ENCODE peak calls at places on chromosomes 4 and X, in six cellular contexts. A is brain microvascular endothelial cell; F is CD4-positive, CD25-positive, alpha-beta regulatory T cell; O is dorsolateral prefrontal cortex; G is aorta; S is colonic mucosa. R is an unnamed sample.

GRCh38 chrX:135951291-135951690 is 22.5 kb downstream of the MMGT1 start:
- DNase-seq in A (no peak), F (no peak), O (no peak), G (no peak), S (no peak), R (no peak)

GRCh38 chr4:53321151-53321987 is 44.5 kb downstream of the SCFD2 start:
- DNase-seq in A (peak; percentile 43), F (no peak), O (no peak), G (no peak), S (no peak), R (no peak)

GRCh38 chrX:29617276-29617675 is 598.1 kb upstream of the MAGEB2 start:
- DNase-seq in A (peak; percentile 45), F (no peak), O (no peak), G (no peak), S (no peak), R (no peak)

GRCh38 chrX:29662759-29663503 is 552.4 kb upstream of the MAGEB2 start:
- DNase-seq in A (peak; percentile 91), F (no peak), O (no peak), G (no peak), S (no peak), R (no peak)

GRCh38 chr4:112112590-112113170 is 32.6 kb upstream of the FAM241A start:
- DNase-seq in A (no peak), F (no peak), O (no peak), G (no peak), S (peak; percentile 24), R (peak; percentile 12)

GRCh38 chr4:103478210-103478609 is 241.6 kb downstream of the TACR3 start:
- DNase-seq in A (no peak), F (no peak), O (no peak), G (no peak), S (no peak), R (no peak)

GRCh38 chr4:88672987-88673386 is 24.6 kb downstream of the NAP1L5 start:
- DNase-seq in A (peak; percentile 48), F (no peak), O (no peak), G (no peak), S (no peak), R (peak; percentile 56)

GRCh38 chr4:81499840-81500239 is 28.1 kb upstream of the RASGEF1B start:
- DNase-seq in A (no peak), F (no peak), O (no peak), G (no peak), S (no peak), R (no peak)

GRCh38 chrX:66408507-66408906 is 230.4 kb downstream of the EDA2R start:
- DNase-seq in A (no peak), F (no peak), O (no peak), G (no peak), S (no peak), R (no peak)

GRCh38 chrX:107571296-107571998 is 56.9 kb upstream of the PRPS1 start:
- DNase-seq in A (peak; percentile 92), F (no peak), O (no peak), G (peak; percentile 67), S (no peak), R (peak; percentile 59)

GRCh38 chr4:138869165-138869564 is 146.4 kb upstream of the NOCT start:
- DNase-seq in A (no peak), F (no peak), O (no peak), G (no peak), S (no peak), R (no peak)

GRCh38 chr4:126955292-126956191 is 677.2 kb upstream of the INTU start:
- DNase-seq in A (no peak), F (no peak), O (no peak), G (no peak), S (no peak), R (no peak)

GRCh38 chrX:47283015-47283771 is 50.4 kb downstream of the USP11 start:
- DNase-seq in A (peak; percentile 65), F (no peak), O (peak; percentile 60), G (no peak), S (no peak), R (peak; percentile 34)

GRCh38 chrX:465418-465817 is 78.7 kb upstream of the PPP2R3B start:
- DNase-seq in A (no peak), F (no peak), O (no peak), G (no peak), S (no peak), R (no peak)

GRCh38 chrX:460116-460515 is 73.4 kb upstream of the PPP2R3B start:
- DNase-seq in A (no peak), F (no peak), O (no peak), G (no peak), S (no peak), R (no peak)

GRCh38 chrX:459611-460010 is 72.9 kb upstream of the PPP2R3B start:
- DNase-seq in A (no peak), F (no peak), O (no peak), G (no peak), S (no peak), R (no peak)

GRCh38 chrX:460823-461640 is 74.3 kb upstream of the PPP2R3B start:
- DNase-seq in A (no peak), F (no peak), O (no peak), G (no peak), S (no peak), R (no peak)

DNA sequence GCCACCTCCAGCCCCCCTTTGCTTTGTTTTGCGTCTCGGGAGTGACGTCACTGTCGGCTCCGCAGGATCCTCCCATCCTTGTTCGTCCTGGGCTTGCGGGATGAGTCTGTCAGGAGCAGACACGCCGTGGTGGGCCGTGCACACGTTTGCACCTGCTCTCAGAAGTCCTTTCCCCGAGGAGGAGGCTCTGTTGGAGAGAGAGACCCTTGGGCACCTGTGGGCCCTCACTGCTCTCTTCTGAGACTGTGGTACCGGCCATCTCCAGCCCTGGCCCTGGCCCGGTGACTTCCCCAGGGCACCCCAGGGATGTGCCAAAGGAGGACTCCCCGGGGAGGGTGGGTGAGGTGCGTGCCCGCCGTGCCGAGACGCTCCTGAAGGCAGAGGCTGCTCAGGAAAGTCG is 76.1 kb upstream of the PPP2R3B start:
- DNase-seq in A (no peak), F (no peak), O (no peak), G (no peak), S (no peak), R (no peak)
- H3K27me3 ChIP-seq in A (no peaks in the 10 kb centered on the region), F (no peaks in the 10 kb centered on the region), O (peaks cover 5% of the 10 kb centered on the region), G (no peaks in the 10 kb centered on the region), S (no peaks in the 10 kb centered on the region), R (no peaks in the 10 kb centered on the region)

DNA sequence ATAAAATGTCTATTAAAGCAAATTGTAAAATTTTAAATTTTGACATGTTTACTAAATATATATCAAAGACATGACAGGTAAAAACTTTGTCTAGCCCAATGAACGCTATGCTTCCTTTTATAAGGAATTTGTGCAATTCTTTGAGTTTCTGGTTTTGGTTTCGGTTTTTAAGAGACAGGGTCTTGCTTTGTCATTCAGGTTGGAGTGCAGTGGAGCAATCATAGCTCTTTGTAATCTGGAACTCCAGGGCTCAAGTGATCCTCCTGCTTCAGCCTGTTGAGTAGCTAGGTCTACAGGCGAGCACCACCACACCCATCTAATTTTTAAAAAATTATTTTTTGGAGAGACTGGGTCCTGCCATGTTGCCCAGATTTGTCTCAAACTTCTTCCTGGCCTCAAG is 60.7 kb downstream of the BLTP1 start:
- DNase-seq in A (no peak), F (no peak), O (no peak), G (no peak), S (no peak), R (no peak)
- H3K4me3 ChIP-seq in A (no peak overlapping the region), F (no peak overlapping the region), O (no peak overlapping the region), G (no peak overlapping the region), S (no peak overlapping the region), R (no peak overlapping the region)

GRCh38 chr4:80335226-80335553 is 340 bp upstream of the CFAP299 start:
- DNase-seq in A (no peak), F (no peak), O (no peak), G (no peak), S (no peak), R (no peak)
- H3K27me3 ChIP-seq in A (no peaks in the 10 kb centered on the region), F (peaks cover 35% of the 10 kb centered on the region), O (no peaks in the 10 kb centered on the region), G (no peaks in the 10 kb centered on the region), S (no peaks in the 10 kb centered on the region), R (no peaks in the 10 kb centered on the region)

DNA sequence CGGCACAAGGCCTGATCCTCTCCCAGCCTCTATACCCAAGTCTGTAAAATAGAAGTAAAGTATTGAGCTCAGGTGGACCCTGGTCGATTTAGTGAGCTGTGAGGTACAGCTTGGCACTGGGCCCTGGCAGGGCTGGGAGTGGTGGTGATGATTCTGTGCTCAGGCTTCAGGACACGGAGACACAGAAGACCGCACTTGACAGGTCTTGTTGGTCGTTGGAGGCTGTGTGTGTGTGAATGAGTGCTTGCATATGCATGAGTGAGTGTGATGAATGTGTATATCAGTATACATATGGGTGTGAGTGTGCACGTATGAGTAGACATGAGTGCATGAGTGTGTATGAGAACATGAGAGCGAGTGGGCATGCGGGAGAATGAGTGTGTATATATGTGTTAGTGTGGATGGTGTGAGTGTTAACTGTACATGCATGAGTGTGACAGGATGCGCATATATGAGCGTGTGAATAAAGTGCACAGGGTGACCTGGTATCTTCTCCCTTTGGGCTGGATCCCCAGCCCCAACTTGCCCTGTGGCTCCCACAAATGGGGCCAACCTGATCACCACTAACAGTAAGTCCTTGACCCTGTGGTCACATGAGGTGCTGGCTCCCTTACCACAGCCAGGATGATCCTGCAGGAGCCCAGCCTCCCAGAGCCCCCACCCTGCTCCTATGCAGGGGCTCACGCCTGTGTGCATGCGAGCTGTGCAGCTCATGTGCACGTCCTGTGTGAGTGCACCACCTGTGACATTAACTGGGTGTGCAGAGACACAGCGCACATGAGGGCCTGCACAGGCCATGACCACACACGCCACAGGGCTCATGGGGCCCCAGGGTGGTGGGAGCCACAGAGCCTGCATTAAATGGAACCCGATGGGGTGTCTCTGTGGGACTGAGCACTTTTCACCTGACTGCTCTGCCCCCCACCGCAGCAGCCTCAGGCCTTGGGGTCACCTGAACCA is 20.8 kb downstream of the SH3BP2 start:
- DNase-seq in A (no peak), F (no peak), O (no peak), G (no peak), S (no peak), R (no peak)
- H3K4me3 ChIP-seq in A (no peak overlapping the region), F (peak overlapping the region; percentile 85), O (no peak overlapping the region), G (no peak overlapping the region), S (peak overlapping the region; percentile 24), R (no peak overlapping the region)

DNA sequence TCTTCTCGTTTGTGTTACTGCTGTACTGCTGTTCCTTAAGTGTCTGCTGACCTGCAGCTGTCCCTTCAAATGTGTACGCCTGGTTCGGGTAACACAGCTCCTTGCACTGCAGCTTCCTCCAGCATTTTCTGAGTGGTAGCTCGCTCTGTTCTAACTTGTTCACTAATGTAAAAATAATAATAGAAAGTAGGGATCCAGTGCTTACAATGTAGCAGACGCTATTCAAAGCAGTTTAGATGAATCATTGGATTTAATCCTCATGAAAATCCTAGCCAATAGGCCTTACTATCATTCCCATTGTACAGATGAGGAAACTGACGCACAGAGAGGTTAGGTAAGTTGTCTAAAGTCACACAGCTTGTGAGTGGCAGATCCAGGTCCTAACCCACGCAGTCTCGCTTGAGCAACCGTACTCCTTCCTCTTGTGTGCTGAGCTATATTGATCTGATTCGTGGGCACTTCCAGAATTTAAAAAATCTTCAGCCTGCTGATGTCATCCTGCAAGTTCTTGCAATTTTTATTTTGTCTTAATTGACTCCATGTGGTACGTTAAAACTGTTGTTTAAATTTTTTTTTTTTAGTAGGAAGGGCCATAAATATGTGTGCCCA is 448.2 kb upstream of the FAT1 start:
- DNase-seq in A (no peak), F (no peak), O (no peak), G (no peak), S (no peak), R (no peak)
- H3K27me3 ChIP-seq in A (no peaks in the 10 kb centered on the region), F (no peaks in the 10 kb centered on the region), O (no peaks in the 10 kb centered on the region), G (no peaks in the 10 kb centered on the region), S (no peaks in the 10 kb centered on the region), R (no peaks in the 10 kb centered on the region)

DNA sequence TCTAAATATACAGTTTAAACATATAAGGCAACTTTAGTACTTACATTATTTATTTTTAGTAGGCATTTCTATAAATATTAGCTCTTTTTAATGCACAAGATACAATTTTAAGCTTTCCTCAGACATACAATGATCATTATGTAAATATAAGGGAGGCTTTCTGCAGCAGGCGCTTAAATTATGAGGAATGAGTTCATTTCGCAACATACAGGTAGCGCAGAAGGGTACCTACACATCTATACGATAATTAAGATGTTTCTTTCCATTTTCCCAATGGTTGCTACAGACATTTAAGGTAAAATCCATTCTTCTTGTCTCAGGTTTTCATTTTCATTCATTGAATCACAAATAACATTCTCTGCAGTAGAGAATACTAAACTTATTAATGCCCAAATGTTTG is 1.2 kb downstream of the AASDH start:
- DNase-seq in A (no peak), F (no peak), O (no peak), G (no peak), S (no peak), R (no peak)
- H3K4me3 ChIP-seq in A (peak overlapping the region; percentile 16), F (peak overlapping the region; percentile 59), O (peak overlapping the region; percentile 9), G (no peak overlapping the region), S (peak overlapping the region; percentile 61), R (no peak overlapping the region)

R was measured in body of pancreas.